ENCODE peak calls at places on chromosomes 3 and 15, in ten cellular contexts. W is cardiac fibroblast; O is dorsolateral prefrontal cortex; B is pancreas; J is heart left ventricle; H is body of pancreas; X is CD8-positive, alpha-beta T cell; Z is H7; Y is stomach; S is mammary epithelial cell. N is an unnamed sample.

GRCh38 chr15:72809329-72809728 is 25.8 kb upstream of the ADPGK start:
- DNase-seq in J (no peak), X (no peak), W (no peak), Z (no peak), H (no peak), B (no peak), O (no peak), S (no peak), Y (no peak), N (no peak)

GRCh38 chr3:123028233-123028828 is 768 bp upstream of the SEMA5B start:
- DNase-seq in X (no peak), B (no peak), W (peak; percentile 80), Y (no peak), S (peak; percentile 58), Z (peak; percentile 80), H (no peak), O (no peak), J (peak; percentile 37), N (peak; percentile 45)

GRCh38 chr3:160695906-160696305 is 18.9 kb downstream of the ARL14 start:
- DNase-seq in O (no peak), B (no peak), J (no peak), H (no peak), Y (no peak), X (no peak), Z (no peak), S (no peak), W (peak; percentile 15), N (no peak)

GRCh38 chr3:115876860-115877646 is 253.7 kb downstream of the GAP43 start:
- DNase-seq in Y (no peak), B (no peak), O (no peak), J (no peak), S (no peak), W (no peak), X (no peak), Z (no peak), H (no peak), N (no peak)

GRCh38 chr15:68362537-68363126 is 69.3 kb downstream of the ITGA11 start:
- DNase-seq in O (no peak), Y (no peak), S (no peak), Z (no peak), W (no peak), J (no peak), H (no peak), X (no peak), B (no peak), N (no peak)

GRCh38 chr3:114758828-114759709 is 388.0 kb downstream of the ZBTB20 start:
- DNase-seq in B (no peak), Y (no peak), J (no peak), X (no peak), W (peak; percentile 72), S (peak; percentile 68), H (peak; percentile 37), O (no peak), Z (no peak), N (no peak)

GRCh38 chr3:64685800-64686445 is 1.9 kb downstream of the ADAMTS9 start:
- DNase-seq in H (peak; percentile 76), J (peak; percentile 94), B (peak; percentile 80), O (peak; percentile 60), W (peak; percentile 93), Z (peak; percentile 89), X (no peak), S (peak; percentile 95), Y (peak; percentile 84), N (peak; percentile 97)

GRCh38 chr3:82000773-82001172 is 239.3 kb upstream of the GBE1 start:
- DNase-seq in Y (peak; percentile 69), W (no peak), Z (no peak), H (peak; percentile 68), O (no peak), X (no peak), B (no peak), J (no peak), S (no peak), N (no peak)

GRCh38 chr3:140395134-140396075 is 282.5 kb upstream of the TRIM42 start:
- DNase-seq in Z (no peak), B (no peak), J (no peak), W (no peak), S (no peak), X (no peak), H (no peak), O (no peak), Y (no peak), N (no peak)

GRCh38 chr3:182117583-182117982 is 405.9 kb downstream of the SOX2 start:
- DNase-seq in Z (no peak), O (no peak), W (no peak), J (no peak), X (no peak), H (no peak), S (no peak), Y (no peak), B (no peak), N (no peak)

GRCh38 chr3:141279074-141279945 is 47.7 kb downstream of the PXYLP1 start:
- DNase-seq in J (no peak), W (peak; percentile 51), O (no peak), Z (peak; percentile 75), S (peak; percentile 37), X (no peak), B (no peak), Y (no peak), H (no peak), N (no peak)

GRCh38 chr3:8503871-8504610 is 2.4 kb downstream of the LMCD1 start:
- DNase-seq in H (no peak), B (no peak), Z (no peak), W (no peak), X (no peak), J (no peak), Y (no peak), O (no peak), S (no peak), N (no peak)

GRCh38 chr15:84818221-84819131 is 1.3 kb downstream of the ALPK3 start:
- DNase-seq in O (no peak), B (no peak), W (peak; percentile 60), Y (no peak), Z (peak; percentile 74), S (no peak), X (no peak), J (peak; percentile 69), H (peak; percentile 50), N (no peak)

GRCh38 chr15:84821501-84822021 is 4.4 kb downstream of the ALPK3 start:
- DNase-seq in Z (no peak), Y (no peak), S (no peak), H (no peak), J (peak; percentile 62), O (no peak), X (no peak), B (no peak), W (peak; percentile 24), N (peak; percentile 57)

GRCh38 chr15:84819291-84819768 is 2.2 kb downstream of the ALPK3 start:
- DNase-seq in J (peak; percentile 76), Y (no peak), O (no peak), B (no peak), S (no peak), Z (no peak), X (no peak), W (no peak), H (no peak), N (no peak)

GRCh38 chr15:84817461-84818081 is 415 bp downstream of the ALPK3 start:
- DNase-seq in Z (no peak), O (no peak), X (no peak), S (no peak), B (no peak), H (no peak), J (peak; percentile 44), W (no peak), Y (no peak), N (no peak)

DNA sequence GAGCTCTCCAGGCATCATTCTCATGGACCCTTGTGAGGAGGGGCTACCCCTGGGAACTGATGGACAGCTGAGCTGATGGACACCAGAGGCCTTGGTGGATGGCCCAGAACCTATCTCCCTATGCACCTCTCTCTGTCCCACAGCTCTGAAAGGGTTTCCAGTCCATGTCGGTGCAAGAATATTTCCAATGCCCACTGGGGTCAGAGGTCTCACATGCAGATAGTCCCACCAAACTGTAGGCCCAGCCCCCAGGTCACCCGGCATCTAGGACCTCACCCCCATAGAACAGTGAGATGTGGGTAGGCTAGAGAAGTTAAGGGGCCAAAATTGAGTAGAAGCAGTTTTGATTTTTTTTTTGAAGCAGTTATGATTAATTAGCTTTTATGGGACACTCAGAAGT is 2.6 kb downstream of the ALPK3 start:
- DNase-seq in B (no peak), W (no peak), S (no peak), J (no peak), Y (no peak), H (no peak), O (no peak), Z (no peak), X (no peak), N (no peak)
- H3K4me3 ChIP-seq in B (no peak overlapping the region), W (no peak overlapping the region), S (no peak overlapping the region), J (peak overlapping the region; percentile 93), Y (no peak overlapping the region), H (no peak overlapping the region), O (no peak overlapping the region), Z (no peak overlapping the region), X (no peak overlapping the region), N (no peak overlapping the region)

DNA sequence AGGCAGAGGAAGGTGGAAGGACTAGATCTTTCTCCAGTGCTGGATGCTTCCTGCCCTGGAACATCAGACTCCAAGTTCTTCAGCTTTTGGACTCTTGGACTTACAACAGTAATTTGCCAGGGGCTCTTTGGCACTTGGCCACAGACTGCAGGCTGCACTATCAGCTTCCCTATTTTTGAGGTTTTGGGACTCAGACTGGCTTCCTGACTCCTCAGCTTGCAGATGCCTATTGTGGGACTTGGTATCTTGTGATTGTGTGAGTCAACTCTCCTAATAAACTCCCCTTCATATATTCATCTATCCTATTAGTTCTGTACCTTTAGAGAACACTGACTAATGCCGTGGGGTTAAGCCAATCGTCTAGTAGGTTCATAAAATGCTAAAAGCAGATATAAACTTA is 8.8 kb upstream of the B3GNT5 start:
- DNase-seq in Y (no peak), W (peak; percentile 31), X (no peak), J (peak; percentile 56), Z (no peak), H (no peak), S (peak; percentile 57), O (no peak), B (no peak), N (no peak)
- H3K4me3 ChIP-seq in Y (no peak overlapping the region), W (no peak overlapping the region), X (no peak overlapping the region), J (no peak overlapping the region), Z (no peak overlapping the region), H (no peak overlapping the region), S (no peak overlapping the region), O (no peak overlapping the region), B (no peak overlapping the region), N (no peak overlapping the region)

GRCh38 chr3:18738393-18739097 is 313.4 kb upstream of the SATB1 start:
- DNase-seq in Y (no peak), J (no peak), Z (no peak), B (no peak), S (no peak), X (no peak), O (no peak), W (no peak), H (no peak), N (no peak)
- H3K4me3 ChIP-seq in Y (no peak overlapping the region), J (no peak overlapping the region), Z (no peak overlapping the region), B (no peak overlapping the region), S (no peak overlapping the region), X (no peak overlapping the region), O (no peak overlapping the region), W (no peak overlapping the region), H (no peak overlapping the region), N (no peak overlapping the region)

DNA sequence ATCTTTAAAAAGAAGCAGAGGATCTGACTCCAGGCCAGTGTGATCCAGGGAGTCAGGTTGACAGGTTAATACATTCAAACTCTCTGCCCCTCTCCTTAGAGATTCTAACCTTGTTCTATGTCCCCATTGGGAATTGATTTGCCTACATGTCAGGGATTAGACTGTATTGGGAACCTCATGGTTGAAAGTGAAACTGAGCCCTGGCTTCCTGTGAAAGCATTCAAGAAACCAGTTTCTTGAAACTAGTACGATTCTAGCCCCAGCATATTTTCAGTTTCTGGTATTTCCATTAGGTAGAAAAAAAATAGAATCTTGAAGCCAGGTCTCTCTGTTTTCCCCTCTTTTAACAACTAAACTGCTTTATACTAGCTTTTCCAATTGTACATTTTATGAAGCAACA is 140.4 kb upstream of the ABI3BP start:
- DNase-seq in B (no peak), H (no peak), J (no peak), Z (no peak), S (no peak), X (no peak), W (no peak), Y (no peak), O (no peak), N (no peak)
- H3K4me3 ChIP-seq in B (no peak overlapping the region), H (no peak overlapping the region), J (no peak overlapping the region), Z (no peak overlapping the region), S (no peak overlapping the region), X (no peak overlapping the region), W (no peak overlapping the region), Y (no peak overlapping the region), O (no peak overlapping the region), N (no peak overlapping the region)